ENCODE peak calls at places on chromosome 13, in seven cellular contexts. T is stimulated activated CD4-positive, alpha-beta T cell treated with anti-CD3 and anti-CD28 coated beads, Interleukin-2, amount 100 ng/mL, for 24 hours; I is GM20000; O is fibroblast of the aortic adventitia; L is hepatic stellate cell; E is aorta; W is foreskin melanocyte. M is an unnamed sample.

GRCh38 chr13:75839418-75839817 is 203.3 kb downstream of the LMO7 start:
- DNase-seq in L (no peak), E (no peak), W (no peak), I (no peak), T (no peak), O (no peak), M (no peak)

GRCh38 chr13:51721485-51721884 is 82.5 kb downstream of the DHRS12 start:
- DNase-seq in W (no peak), L (no peak), O (peak), T (no peak), E (peak), I (peak), M (no peak)

GRCh38 chr13:112716461-112716820 is 26.6 kb downstream of the ATP11A start:
- DNase-seq in L (no peak), O (no peak), E (no peak), W (no peak), T (no peak), I (no peak), M (no peak)

GRCh38 chr13:20525144-20525600 is 485 bp downstream of the CRYL1 start:
- DNase-seq in W (no peak), I (peak), L (peak), E (peak), O (peak), T (peak), M (no peak)

GRCh38 chr13:81406022-81406421 is 1065.1 kb upstream of the SPRY2 start:
- DNase-seq in I (no peak), O (no peak), E (no peak), T (no peak), W (no peak), L (no peak), M (no peak)

GRCh38 chr13:65965496-65965895 is 1264.6 kb downstream of the PCDH9 start:
- DNase-seq in O (peak), E (no peak), W (peak), T (no peak), L (no peak), I (no peak), M (peak)

GRCh38 chr13:111947876-111948275 is 119.1 kb upstream of the SOX1 start:
- DNase-seq in L (no peak), I (no peak), W (no peak), T (no peak), O (no peak), E (no peak), M (no peak)

GRCh38 chr13:92573467-92574057 is 653.0 kb upstream of the GPC6 start:
- DNase-seq in T (no peak), L (no peak), I (peak), E (no peak), W (no peak), O (peak), M (peak)

GRCh38 chr13:74250738-74251190 is 116.6 kb upstream of the KLF12 start:
- DNase-seq in E (no peak), W (peak), T (no peak), I (no peak), L (no peak), O (peak), M (peak)

GRCh38 chr13:99812611-99813010 is 159.0 kb downstream of the ZIC5 start:
- DNase-seq in O (peak), T (no peak), E (no peak), W (no peak), I (no peak), L (no peak), M (peak)

GRCh38 chr13:98741741-98742435 is 10.6 kb downstream of the SLC15A1 start:
- DNase-seq in L (no peak), E (no peak), W (peak), T (no peak), O (no peak), I (no peak), M (peak)

GRCh38 chr13:111175372-111175771 is 60.3 kb downstream of the ARHGEF7 start:
- DNase-seq in L (no peak), T (no peak), O (no peak), W (no peak), I (no peak), E (no peak), M (no peak)